ENCODE peak calls at places on chromosomes 16 and 17, in eight cellular contexts. E is CD8-positive, alpha-beta memory T cell; P is neural progenitor cell; K is neuronal stem cell; F is cardiac muscle cell; G is astrocyte; Z is aorta; C is esophagus muscularis mucosa. Y is an unnamed sample. For H3K36me3, the result is how much of the 10 kb centered on the place peaks cover.

GRCh38 chr16:5036228-5037156 is 2.8 kb upstream of the NAGPA start:
- DNase-seq in Z (peak), E (no peak), C (no peak), K (no peak), P (no peak), G (peak), F (peak), Y (no peak)

GRCh38 chr16:71709231-71709781 is 15.2 kb downstream of the PHLPP2 start:
- DNase-seq in G (peak), F (peak), E (no peak), P (no peak), C (no peak), Z (no peak), K (no peak), Y (no peak)

GRCh38 chr16:80693553-80693952 is 110.8 kb downstream of the CDYL2 start:
- DNase-seq in F (no peak), P (no peak), K (no peak), C (peak), E (no peak), G (peak), Z (no peak), Y (no peak)

GRCh38 chr17:69596141-69596540 is 181.6 kb downstream of the MAP2K6 start:
- DNase-seq in Z (no peak), F (no peak), P (no peak), C (no peak), K (no peak), G (no peak), E (no peak), Y (no peak)

GRCh38 chr17:15448580-15448956 is 18.9 kb downstream of the CDRT4 start:
- DNase-seq in K (no peak), P (no peak), F (no peak), C (no peak), Z (no peak), G (no peak), E (no peak), Y (no peak)

GRCh38 chr17:82849076-82849945 is 9.5 kb upstream of the ZNF750 start:
- DNase-seq in F (no peak), P (no peak), Z (no peak), G (no peak), K (no peak), C (no peak), E (no peak), Y (no peak)

GRCh38 chr16:52364500-52364899 is 182.4 kb downstream of the TOX3 start:
- DNase-seq in P (no peak), K (no peak), Z (no peak), G (no peak), C (no peak), F (no peak), E (no peak), Y (no peak)

GRCh38 chr16:28974007-28974436 is 556 bp upstream of the SPNS1 start:
- DNase-seq in F (peak), P (peak), Z (peak), C (no peak), E (no peak), K (peak), G (peak), Y (peak)

GRCh38 chr16:69840975-69841374 is 78.8 kb downstream of the WWP2 start:
- DNase-seq in F (peak), K (no peak), P (no peak), C (no peak), Z (no peak), G (no peak), E (no peak), Y (no peak)

GRCh38 chr16:15677447-15677846 is 27.4 kb downstream of the NDE1 start:
- DNase-seq in C (no peak), K (no peak), E (no peak), Z (no peak), F (no peak), G (no peak), P (no peak), Y (no peak)

GRCh38 chr16:80027007-80027965 is 426.7 kb upstream of the MAF start:
- DNase-seq in C (no peak), E (peak), F (peak), G (peak), Z (peak), K (no peak), P (no peak), Y (peak)

GRCh38 chr17:64781013-64781392 is 118.9 kb upstream of the SMURF2 start:
- DNase-seq in P (peak), Z (no peak), F (no peak), E (no peak), G (no peak), K (no peak), C (no peak), Y (peak)

GRCh38 chr17:81713004-81713555 is 996 bp downstream of the SLC25A10 start:
- DNase-seq in P (no peak), F (peak), G (no peak), C (no peak), K (no peak), E (no peak), Z (no peak), Y (peak)

GRCh38 chr17:66604381-66604780 is 230.5 kb upstream of the CACNG5 start:
- DNase-seq in C (no peak), G (peak), P (no peak), K (no peak), F (no peak), Z (no peak), E (no peak), Y (no peak)

GRCh38 chr16:24685539-24686432 is 43.7 kb upstream of the TNRC6A start:
- DNase-seq in P (peak), F (peak), C (no peak), Z (peak), G (peak), E (no peak), K (peak), Y (peak)

GRCh38 chr16:7364054-7364407 is 31.4 kb downstream of the RBFOX1 start:
- DNase-seq in K (no peak), P (no peak), G (no peak), F (no peak), E (no peak), Z (no peak), C (no peak), Y (no peak)

GRCh38 chr17:41972571-41973411 is 6.2 kb downstream of the CNP start:
- DNase-seq in Z (no peak), K (no peak), P (no peak), G (no peak), F (no peak), E (no peak), C (no peak), Y (peak)

GRCh38 chr17:75704963-75705875 is 16.0 kb upstream of the ITGB4 start:
- DNase-seq in C (no peak), Z (no peak), G (no peak), F (no peak), E (no peak), K (no peak), P (no peak), Y (no peak)

GRCh38 chr16:65875362-65876199 is 490.9 kb upstream of the CDH5 start:
- DNase-seq in C (no peak), G (peak), E (no peak), F (peak), Z (no peak), P (peak), K (no peak), Y (no peak)

GRCh38 chr17:76252040-76252954 is 12.0 kb upstream of the RNF157 start:
- DNase-seq in E (no peak), P (no peak), C (peak), K (no peak), G (peak), F (peak), Z (peak), Y (no peak)

GRCh38 chr17:55668581-55668980 is 54.1 kb downstream of the TMEM100 start:
- DNase-seq in Z (no peak), C (no peak), K (no peak), G (no peak), F (no peak), P (no peak), E (no peak), Y (no peak)

GRCh38 chr17:82952019-82952418 is 112.2 kb upstream of the ZNF750 start:
- DNase-seq in C (no peak), K (no peak), P (no peak), Z (no peak), F (no peak), E (no peak), G (no peak), Y (no peak)

GRCh38 chr16:20971420-20971819 is 70.8 kb downstream of the LYRM1 start:
- DNase-seq in C (no peak), G (no peak), P (no peak), K (no peak), E (no peak), Z (no peak), F (no peak), Y (no peak)

GRCh38 chr16:66635406-66635805 is 30.9 kb downstream of the CMTM3 start:
- DNase-seq in P (no peak), E (no peak), F (no peak), Z (no peak), C (no peak), G (no peak), K (no peak), Y (no peak)

GRCh38 chr17:83170571-83171260 is 91.3 kb downstream of the METRNL start:
- DNase-seq in G (no peak), K (no peak), P (no peak), F (no peak), Z (no peak), C (peak), E (no peak), Y (no peak)

GRCh38 chr17:39605492-39606433 is 2.0 kb downstream of the NEUROD2 start:
- DNase-seq in P (peak), Z (no peak), K (no peak), F (no peak), G (no peak), C (no peak), E (no peak), Y (no peak)

GRCh38 chr17:3531266-3532101 is 26.1 kb downstream of the TRPV3 start:
- DNase-seq in P (no peak), E (no peak), G (no peak), Z (peak), F (no peak), K (no peak), C (no peak), Y (peak)

GRCh38 chr17:81286491-81287145 is 8.5 kb downstream of the SLC38A10 start:
- DNase-seq in E (no peak), Z (no peak), C (no peak), P (no peak), F (no peak), K (no peak), G (no peak), Y (no peak)

GRCh38 chr17:33091271-33091670 is 99.6 kb downstream of the SPACA3 start:
- DNase-seq in F (no peak), E (no peak), P (no peak), G (peak), Z (no peak), C (no peak), K (no peak), Y (no peak)

GRCh38 chr16:48053346-48053745 is 102.4 kb downstream of the ABCC12 start:
- DNase-seq in E (no peak), Z (no peak), C (no peak), G (peak), K (peak), F (peak), P (peak), Y (no peak)

GRCh38 chr17:79691931-79692330 is 38.8 kb upstream of the ENPP7 start:
- DNase-seq in Z (no peak), K (no peak), P (no peak), E (no peak), F (peak), C (no peak), G (no peak), Y (no peak)

GRCh38 chr16:54462151-54462651 is 175.6 kb upstream of the IRX3 start:
- DNase-seq in P (no peak), G (peak), Z (no peak), E (no peak), F (peak), K (no peak), C (no peak), Y (no peak)

GRCh38 chr16:3112058-3112880 is at the start of gene ZNF205:
- DNase-seq in F (peak), E (no peak), Z (peak), G (peak), P (peak), C (no peak), K (peak), Y (peak)

GRCh38 chr17:77666881-77667395 is 291.6 kb upstream of the TNRC6C start:
- DNase-seq in C (no peak), F (no peak), K (no peak), E (peak), P (no peak), G (no peak), Z (no peak), Y (no peak)

GRCh38 chr17:17763136-17763535 is 73.7 kb downstream of the SREBF1 start:
- DNase-seq in K (no peak), Z (no peak), F (no peak), P (peak), C (no peak), E (no peak), G (no peak), Y (no peak)

GRCh38 chr17:64150237-64151015 is 20.5 kb upstream of the ERN1 start:
- DNase-seq in E (no peak), G (no peak), P (no peak), F (peak), K (no peak), C (no peak), Z (no peak), Y (peak)

GRCh38 chr16:51607202-51607756 is 456.2 kb upstream of the SALL1 start:
- DNase-seq in E (no peak), K (no peak), F (no peak), Z (no peak), P (no peak), G (no peak), C (no peak), Y (no peak)

DNA sequence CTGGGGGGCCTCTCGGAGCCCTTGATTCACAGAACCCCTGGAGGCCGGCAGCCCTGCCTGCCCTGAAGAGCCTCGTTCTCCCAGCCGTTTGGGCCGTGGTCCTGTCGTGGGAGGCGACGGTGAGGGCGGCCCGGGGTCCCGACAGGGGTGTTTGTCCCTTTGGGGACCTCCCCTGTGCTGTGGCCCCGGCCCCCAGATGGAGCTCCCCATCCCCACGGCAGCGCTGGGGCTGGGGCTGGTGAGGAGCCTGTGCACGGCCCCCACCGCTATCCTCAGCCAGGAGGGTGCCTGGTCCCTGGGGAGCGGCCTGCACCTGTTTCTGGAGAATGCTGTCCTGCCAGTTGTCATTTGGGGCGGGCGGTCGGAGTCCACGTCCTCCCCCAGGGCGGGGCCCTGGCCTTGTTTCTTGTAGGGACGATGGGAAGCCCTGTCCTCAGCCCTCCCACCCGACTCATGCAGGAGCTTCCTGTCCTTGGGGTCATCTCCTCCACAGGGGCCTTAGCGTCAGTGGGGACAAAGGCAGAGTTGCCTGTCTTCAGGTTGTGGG is 6.7 kb downstream of the CAPN15 start:
- DNase-seq in C (no peak), F (no peak), P (no peak), Z (no peak), E (no peak), K (no peak), G (no peak), Y (no peak)
- H3K4me3 ChIP-seq in C (no peak), F (no peak), P (no peak), Z (no peak), E (no peak), K (no peak), G (no peak), Y (peak)

GRCh38 chr17:2277430-2278170 is 26.0 kb downstream of the SMG6 start:
- DNase-seq in C (no peak), Z (no peak), K (no peak), F (no peak), G (no peak), E (no peak), P (no peak), Y (no peak)

GRCh38 chr17:2279707-2280106 is 23.9 kb downstream of the SMG6 start:
- DNase-seq in E (no peak), C (no peak), K (no peak), P (no peak), F (no peak), G (no peak), Z (no peak), Y (no peak)

GRCh38 chr17:2283302-2283701 is 20.3 kb downstream of the SMG6 start:
- DNase-seq in E (no peak), G (no peak), C (no peak), Z (no peak), F (no peak), P (no peak), K (no peak), Y (no peak)

GRCh38 chr17:2282297-2282873 is 21.2 kb downstream of the SMG6 start:
- DNase-seq in G (peak), Z (no peak), C (no peak), P (peak), E (no peak), F (peak), K (peak), Y (no peak)
- H3K36me3 ChIP-seq in G (under half), Z (under half), C (under half), P (under half), E (under half), F (half or more), K (half or more), Y (under half)

GRCh38 chr17:48564200-48565023 is 13.7 kb downstream of the HOXB4 start:
- DNase-seq in F (peak), C (no peak), E (no peak), K (no peak), P (no peak), G (no peak), Z (peak), Y (no peak)
- H3K4me3 ChIP-seq in F (peak), C (peak), E (no peak), K (no peak), P (peak), G (peak), Z (peak), Y (peak)

GRCh38 chr17:37220609-37220953 is 155.2 kb upstream of the C17orf78 start:
- DNase-seq in P (peak), F (peak), G (no peak), E (peak), K (peak), C (no peak), Z (no peak), Y (no peak)
- H3K36me3 ChIP-seq in P (under half), F (under half), G (under half), E (under half), K (half or more), C (under half), Z (under half), Y (under half)

GRCh38 chr17:49438885-49439284 is 24.2 kb upstream of the PHB1 start:
- DNase-seq in K (no peak), Z (no peak), E (no peak), P (peak), G (no peak), C (no peak), F (peak), Y (no peak)
- H3K4me3 ChIP-seq in K (no peak), Z (no peak), E (no peak), P (peak), G (no peak), C (no peak), F (no peak), Y (no peak)

GRCh38 chr17:36590082-36590481 is 1.6 kb upstream of the DHRS11 start:
- DNase-seq in K (no peak), Z (no peak), G (peak), E (no peak), F (peak), C (no peak), P (no peak), Y (no peak)

GRCh38 chr17:36583787-36584186 is 7.9 kb upstream of the DHRS11 start:
- DNase-seq in K (no peak), F (no peak), P (no peak), Z (no peak), C (no peak), G (no peak), E (no peak), Y (no peak)

GRCh38 chr17:36591434-36592315 is at the start of gene DHRS11:
- DNase-seq in F (peak), P (peak), C (no peak), E (peak), G (peak), Z (peak), K (peak), Y (peak)

DNA sequence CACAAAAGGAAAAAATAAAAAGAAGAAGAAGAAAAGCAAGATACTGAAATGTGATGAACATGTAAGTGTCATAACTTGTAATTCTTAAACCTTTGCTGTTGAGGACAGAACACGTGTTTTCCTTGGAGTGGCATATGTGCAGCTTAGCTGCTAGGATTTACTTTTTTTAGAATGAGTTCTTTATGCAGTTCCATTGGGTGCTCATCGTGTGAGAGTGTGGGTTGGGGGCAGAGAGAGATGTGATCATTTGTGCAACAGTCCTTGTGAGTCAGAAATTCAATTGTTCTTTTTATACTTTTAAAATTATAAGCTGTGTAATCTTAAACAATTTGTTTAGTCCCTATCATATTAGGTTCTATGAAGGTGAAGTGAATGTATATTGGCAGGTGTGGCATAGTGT is 5.5 kb upstream of the DHRS11 start:
- DNase-seq in E (no peak), K (no peak), Z (no peak), F (no peak), P (no peak), C (no peak), G (no peak), Y (no peak)
- H3K36me3 ChIP-seq in E (under half), K (half or more), Z (under half), F (half or more), P (under half), C (half or more), G (under half), Y (half or more)

DNA sequence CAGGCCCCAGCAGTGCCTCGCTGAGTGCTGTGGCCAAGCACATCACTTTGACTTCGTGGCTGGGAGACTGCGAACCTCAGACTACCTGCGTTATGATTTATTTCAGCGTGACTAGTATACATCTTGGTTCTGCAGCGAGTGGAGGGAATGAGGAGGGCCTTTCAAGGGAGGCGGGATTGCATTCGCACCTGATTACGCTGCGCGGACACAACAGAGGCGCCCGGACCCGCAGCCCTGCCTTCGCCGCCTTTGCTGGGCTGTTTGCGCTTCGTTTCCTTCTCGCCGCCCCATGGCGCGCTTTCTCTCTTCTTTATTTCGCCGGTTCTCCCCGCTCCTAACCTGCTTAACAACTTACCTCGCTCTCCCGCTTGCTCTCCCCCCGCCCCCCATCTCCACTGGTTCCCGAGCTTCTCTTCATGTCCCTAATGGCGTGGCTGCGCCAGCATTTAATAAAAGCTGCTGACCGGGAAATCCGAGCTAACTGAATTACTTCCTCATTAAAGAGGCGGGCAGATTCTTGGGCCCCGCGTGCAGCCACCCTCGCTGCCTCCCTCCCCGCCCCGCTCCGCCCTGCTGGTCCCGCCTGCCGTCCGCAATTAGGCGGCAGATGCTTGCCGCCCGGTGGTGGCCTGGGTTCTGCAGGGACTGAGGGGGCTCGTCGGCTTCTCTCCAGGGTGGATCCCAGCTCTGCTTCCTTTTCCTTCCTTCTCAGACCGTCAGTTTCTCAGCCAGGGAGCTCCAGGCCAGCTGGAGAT is 257.6 kb upstream of the SDK2 start:
- DNase-seq in C (no peak), F (peak), E (no peak), Z (peak), G (no peak), K (peak), P (peak), Y (peak)
- H3K4me3 ChIP-seq in C (peak), F (peak), E (peak), Z (no peak), G (no peak), K (no peak), P (peak), Y (no peak)

GRCh38 chr17:29099527-29099926 is 56.6 kb downstream of the PIPOX start:
- DNase-seq in C (no peak), G (no peak), P (no peak), E (no peak), Z (no peak), F (no peak), K (no peak), Y (no peak)
- H3K36me3 ChIP-seq in C (half or more), G (under half), P (under half), E (half or more), Z (under half), F (half or more), K (under half), Y (half or more)